ENCODE peak calls at places on chromosome 10, in nine cellular contexts. B is fibroblast of pulmonary artery, R is AG04450, F is right atrium auricular region, W is progenitor cell of endocrine pancreas, U is B cell, H is fibroblast of mammary gland, G is tibial nerve, E is AG09319. J is an unnamed sample.
A peak's percentile ranks its signal among the peaks of the same experiment; 100 is the strongest.

GRCh38 chr10:3117486-3117885 is 50.1 kb downstream of the PFKP start:
- DNase-seq in B (no peak), R (no peak), F (no peak), W (no peak), U (no peak), H (no peak), G (no peak), E (no peak), J (no peak)

GRCh38 chr10:119500138-119500795 is 42.3 kb downstream of the RGS10 start:
- DNase-seq in B (no peak), R (no peak), F (no peak), W (no peak), U (no peak), H (no peak), G (no peak), E (no peak), J (no peak)

GRCh38 chr10:7408003-7408493 is 2.8 kb downstream of the SFMBT2 start:
- DNase-seq in B (peak; percentile 51), R (no peak), F (no peak), W (peak; percentile 17), U (peak; percentile 53), H (peak; percentile 16), G (no peak), E (no peak), J (peak; percentile 57)

GRCh38 chr10:79071535-79071923 is 2.8 kb downstream of the ZMIZ1 start:
- DNase-seq in B (no peak), R (no peak), F (no peak), W (no peak), U (no peak), H (no peak), G (no peak), E (no peak), J (no peak)

GRCh38 chr10:5625992-5626777 is 40.2 kb downstream of the ASB13 start:
- DNase-seq in B (no peak), R (no peak), F (no peak), W (no peak), U (no peak), H (no peak), G (no peak), E (no peak), J (no peak)

GRCh38 chr10:13668126-13668525 is 81.4 kb downstream of the PRPF18 start:
- DNase-seq in B (no peak), R (no peak), F (no peak), W (no peak), U (no peak), H (no peak), G (no peak), E (no peak), J (no peak)

GRCh38 chr10:77898323-77899079 is 28.1 kb downstream of the DLG5 start:
- DNase-seq in B (no peak), R (no peak), F (no peak), W (no peak), U (no peak), H (peak; percentile 15), G (no peak), E (no peak), J (no peak)

GRCh38 chr10:126222736-126223511 is 165.4 kb downstream of the ADAM12 start:
- DNase-seq in B (peak; percentile 69), R (no peak), F (no peak), W (no peak), U (no peak), H (peak; percentile 91), G (no peak), E (no peak), J (no peak)

GRCh38 chr10:1643911-1644810 is 93.2 kb downstream of the ADARB2 start:
- DNase-seq in B (no peak), R (no peak), F (peak; percentile 26), W (no peak), U (no peak), H (no peak), G (no peak), E (no peak), J (no peak)

GRCh38 chr10:1549591-1550290 is 187.6 kb downstream of the ADARB2 start:
- DNase-seq in B (no peak), R (no peak), F (no peak), W (no peak), U (no peak), H (no peak), G (no peak), E (no peak), J (no peak)

GRCh38 chr10:126432507-126432906 is 44.2 kb upstream of the ADAM12 start:
- DNase-seq in B (no peak), R (no peak), F (no peak), W (no peak), U (no peak), H (no peak), G (no peak), E (no peak), J (no peak)

GRCh38 chr10:75070478-75071163 is 40.8 kb upstream of the SAMD8 start:
- DNase-seq in B (no peak), R (no peak), F (no peak), W (no peak), U (no peak), H (no peak), G (no peak), E (no peak), J (no peak)

GRCh38 chr10:97483526-97483925 is 14.7 kb downstream of the MMS19 start:
- DNase-seq in B (peak; percentile 39), R (no peak), F (no peak), W (no peak), U (no peak), H (peak; percentile 39), G (no peak), E (no peak), J (no peak)

GRCh38 chr10:126476256-126476655 is 88.0 kb upstream of the ADAM12 start:
- DNase-seq in B (no peak), R (no peak), F (peak; percentile 47), W (no peak), U (no peak), H (no peak), G (no peak), E (no peak), J (no peak)

GRCh38 chr10:109341986-109342385 is 581.3 kb downstream of the XPNPEP1 start:
- DNase-seq in B (no peak), R (no peak), F (no peak), W (no peak), U (no peak), H (no peak), G (no peak), E (no peak), J (no peak)
- TF ChIP-seq CTCF in B (no peak), R (no peak), F (no peak), W (no peak), U (no peak), H (no peak), G (no peak), E (no peak), J (no peak)

GRCh38 chr10:60570941-60571340 is 181.3 kb upstream of the ANK3 start:
- DNase-seq in B (no peak), R (no peak), F (no peak), W (no peak), U (no peak), H (no peak), G (no peak), E (no peak), J (no peak)
- TF ChIP-seq CTCF in B (no peak), R (no peak), F (no peak), W (no peak), U (no peak), H (no peak), G (no peak), E (no peak), J (no peak)

GRCh38 chr10:76779163-76779820 is 858.3 kb downstream of the KCNMA1 start:
- DNase-seq in B (no peak), R (no peak), F (no peak), W (no peak), U (no peak), H (peak; percentile 26), G (no peak), E (peak; percentile 23), J (no peak)
- TF ChIP-seq CTCF in B (no peak), R (no peak), F (no peak), W (peak; percentile 27), U (no peak), H (peak; percentile 6), G (peak; percentile 8), E (peak; percentile 31), J (no peak)

DNA sequence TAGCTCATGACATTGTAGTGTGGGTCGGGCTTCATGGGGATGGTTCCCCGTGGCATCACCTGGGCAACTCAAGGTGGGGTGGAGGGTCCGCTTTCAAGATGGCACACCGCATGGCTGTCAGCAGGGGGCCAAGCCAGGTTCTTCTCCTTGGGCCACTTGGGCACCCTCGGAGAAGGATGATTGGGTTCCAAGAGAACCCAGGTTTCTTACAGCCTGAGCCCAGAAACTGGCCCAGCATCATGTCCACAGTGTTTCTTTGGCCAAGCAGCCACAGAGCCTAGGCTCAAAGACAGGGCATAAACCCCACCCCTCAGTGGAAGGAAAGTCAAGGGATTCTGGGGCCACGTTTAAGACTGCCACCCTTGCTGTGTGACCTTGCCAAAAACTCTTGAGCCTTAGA is 110.6 kb downstream of the PTPN20 start:
- DNase-seq in B (no peak), R (no peak), F (peak; percentile 55), W (no peak), U (no peak), H (no peak), G (peak; percentile 1), E (no peak), J (no peak)
- TF ChIP-seq CTCF in B (no peak), R (no peak), F (no peak), W (no peak), U (no peak), H (no peak), G (no peak), E (no peak), J (no peak)

DNA sequence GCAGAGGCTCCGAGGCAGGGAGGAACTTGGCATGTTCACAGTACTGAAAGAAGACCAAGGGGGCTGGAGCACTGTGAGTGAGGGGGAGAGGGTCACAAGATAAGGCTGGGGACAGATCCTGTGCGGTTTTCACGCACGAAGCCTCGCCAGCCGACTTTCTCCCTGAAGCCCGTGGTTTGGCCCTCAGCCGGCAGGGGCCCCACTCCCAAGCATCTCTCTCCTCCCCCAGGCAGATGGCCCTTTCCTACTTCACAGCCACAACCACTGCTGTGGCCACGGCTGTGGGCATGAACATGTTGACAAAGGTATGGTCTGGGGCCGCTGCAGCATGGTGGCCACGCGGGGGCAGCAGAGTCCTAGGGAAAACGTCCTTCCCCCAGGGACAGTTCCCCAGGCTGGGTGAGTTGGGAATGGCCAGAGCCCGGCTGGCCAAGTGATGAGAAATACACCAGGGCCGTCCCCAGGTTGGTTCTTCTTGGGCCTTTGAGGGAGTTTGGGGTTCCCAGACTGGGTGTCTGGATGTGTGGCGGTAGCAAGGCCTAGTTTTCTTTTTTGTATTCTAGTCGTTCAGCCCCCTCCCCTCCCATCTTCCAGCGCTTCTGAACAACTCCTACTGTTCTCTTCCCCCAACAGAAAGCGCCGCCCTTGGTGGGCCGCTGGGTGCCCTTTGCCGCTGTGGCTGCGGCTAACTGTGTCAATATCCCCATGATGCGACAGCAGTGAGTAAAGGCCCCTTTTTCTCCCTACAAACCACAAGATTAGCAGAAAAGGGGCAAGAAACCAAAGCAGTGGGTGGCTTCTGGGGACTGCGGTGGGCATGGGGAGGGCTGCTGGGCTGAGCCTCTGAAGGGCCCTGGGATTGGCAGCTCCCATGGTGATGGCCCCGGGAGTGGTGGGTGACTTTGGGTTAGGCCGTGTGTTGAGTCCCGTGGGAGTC is 14.4 kb upstream of the WBP1L start:
- DNase-seq in B (peak; percentile 87), R (no peak), F (peak; percentile 94), W (peak; percentile 78), U (peak; percentile 56), H (peak; percentile 77), G (peak; percentile 90), E (no peak), J (peak; percentile 55)
- TF ChIP-seq CTCF in B (peak; percentile 87), R (peak; percentile 93), F (peak; percentile 96), W (peak; percentile 93), U (peak; percentile 69), H (peak; percentile 84), G (peak; percentile 82), E (peak; percentile 95), J (peak; percentile 69)